ENCODE peak calls at places on chromosomes 11 and 22, in nine cellular contexts. T is renal cortical epithelial cell; W is fibroblast of pulmonary artery; C is IMR-90; K is H7; Q is sigmoid colon; X is coronary artery; P is CD8-positive, alpha-beta T cell; O is neural crest cell. I is an unnamed sample.

GRCh38 chr22:27867114-27867957 is 51.7 kb downstream of the PITPNB start:
- DNase-seq in T (no peak), W (peak), C (no peak), K (no peak), Q (no peak), X (no peak), P (no peak), O (no peak), I (no peak)

GRCh38 chr22:44002324-44002723 is 21.8 kb upstream of the PARVB start:
- DNase-seq in T (no peak), W (no peak), C (no peak), K (no peak), Q (no peak), X (no peak), P (no peak), O (no peak), I (no peak)

GRCh38 chr11:25211635-25212251 is 714.9 kb downstream of the LUZP2 start:
- DNase-seq in T (peak), W (no peak), C (no peak), K (no peak), Q (no peak), X (no peak), P (no peak), O (no peak), I (peak)

GRCh38 chr11:95863486-95864140 is 60.3 kb downstream of the MTMR2 start:
- DNase-seq in T (no peak), W (peak), C (peak), K (no peak), Q (no peak), X (no peak), P (no peak), O (no peak), I (no peak)

GRCh38 chr11:17208257-17208999 is 642 bp upstream of the PIK3C2A start:
- DNase-seq in T (peak), W (peak), C (peak), K (no peak), Q (no peak), X (no peak), P (peak), O (no peak), I (peak)

GRCh38 chr11:101434241-101434640 is 149.6 kb downstream of the TRPC6 start:
- DNase-seq in T (no peak), W (no peak), C (no peak), K (no peak), Q (no peak), X (no peak), P (no peak), O (no peak), I (peak)

GRCh38 chr11:58358969-58359368 is at the start of gene OR5B17:
- DNase-seq in T (no peak), W (no peak), C (no peak), K (no peak), Q (no peak), X (no peak), P (no peak), O (no peak), I (no peak)

GRCh38 chr11:93000511-93001476 is 31.3 kb downstream of the MTNR1B start:
- DNase-seq in T (peak), W (peak), C (peak), K (no peak), Q (no peak), X (no peak), P (no peak), O (no peak), I (peak)

GRCh38 chr22:28822930-28823481 is 22.6 kb upstream of the XBP1 start:
- DNase-seq in T (peak), W (no peak), C (no peak), K (no peak), Q (no peak), X (no peak), P (no peak), O (no peak), I (no peak)

GRCh38 chr11:120054753-120055045 is 83.2 kb downstream of the TRIM29 start:
- DNase-seq in T (no peak), W (no peak), C (no peak), K (no peak), Q (no peak), X (peak), P (no peak), O (no peak), I (no peak)

GRCh38 chr11:69003866-69004311 is 9.2 kb downstream of the MRGPRF start:
- DNase-seq in T (no peak), W (no peak), C (no peak), K (peak), Q (peak), X (peak), P (no peak), O (no peak), I (no peak)

GRCh38 chr11:88377151-88377550 is 39.6 kb upstream of the CTSC start:
- DNase-seq in T (peak), W (no peak), C (peak), K (no peak), Q (no peak), X (no peak), P (no peak), O (no peak), I (no peak)

GRCh38 chr11:19432370-19433163 is 191.8 kb upstream of the E2F8 start:
- DNase-seq in T (peak), W (peak), C (peak), K (no peak), Q (no peak), X (no peak), P (no peak), O (no peak), I (peak)

GRCh38 chr22:44049369-44050231 is 25.5 kb downstream of the PARVB start:
- DNase-seq in T (no peak), W (no peak), C (no peak), K (no peak), Q (no peak), X (no peak), P (no peak), O (no peak), I (no peak)

GRCh38 chr11:32137263-32137662 is 46.4 kb downstream of the RCN1 start:
- DNase-seq in T (peak), W (peak), C (peak), K (no peak), Q (no peak), X (no peak), P (no peak), O (no peak), I (peak)

GRCh38 chr22:41833369-41834004 is 582 bp downstream of the SREBF2 start:
- DNase-seq in T (no peak), W (peak), C (no peak), K (peak), Q (peak), X (peak), P (peak), O (peak), I (no peak)